ENCODE peak calls at places on chromosome 15, in five cellular contexts. T is NCI-H1092 treated with DMSO at 0.1 percent for 48 hours, C is OCI-LY7, R is H54, M is HAP-1. G is an unnamed sample.
A peak's percentile ranks its signal among the peaks of the same experiment; 100 is the strongest.

GRCh38 chr15:64232400-64232799 is 69.6 kb upstream of the PPIB start:
- DNase-seq in C (no peak), M (no peak), T (no peak), R (no peak), G (peak; percentile 68)

GRCh38 chr15:100095896-100096600 is 245.7 kb downstream of the ADAMTS17 start:
- DNase-seq in R (no peak), C (no peak), T (no peak), M (no peak), G (no peak)

GRCh38 chr15:76912430-76912829 is 7.3 kb upstream of the SCAPER start:
- DNase-seq in C (no peak), T (no peak), R (no peak), M (no peak), G (no peak)

GRCh38 chr15:100759698-100760356 is 119.8 kb upstream of the ALDH1A3 start:
- DNase-seq in R (peak; percentile 51), C (no peak), T (no peak), M (no peak), G (peak; percentile 29)

GRCh38 chr15:25504307-25504706 is 65.5 kb upstream of the UBE3A start:
- DNase-seq in C (no peak), R (no peak), T (no peak), M (no peak), G (no peak)

GRCh38 chr15:90650117-90650955 is 66.8 kb upstream of the BLM start:
- DNase-seq in R (no peak), C (no peak), M (no peak), T (no peak), G (no peak)

GRCh38 chr15:48395532-48396011 is 64.3 kb downstream of the DUT start:
- DNase-seq in T (no peak), C (no peak), R (peak; percentile 44), M (no peak), G (no peak)

GRCh38 chr15:89576417-89576773 is 1.1 kb downstream of the TICRR start:
- DNase-seq in M (no peak), C (no peak), R (no peak), T (no peak), G (no peak)

GRCh38 chr15:72342385-72342784 is 22.4 kb upstream of the CELF6 start:
- DNase-seq in C (peak; percentile 39), R (no peak), T (no peak), M (peak; percentile 72), G (no peak)

GRCh38 chr15:82966671-82967071 is 14.2 kb upstream of the HOMER2 start:
- DNase-seq in C (no peak), R (no peak), T (no peak), M (no peak), G (no peak)

GRCh38 chr15:99446565-99447496 is 119.0 kb upstream of the MEF2A start:
- DNase-seq in R (no peak), T (peak; percentile 44), M (peak; percentile 5), C (no peak), G (no peak)

GRCh38 chr15:31402511-31403056 is 75.9 kb downstream of the KLF13 start:
- DNase-seq in T (no peak), R (no peak), C (no peak), M (no peak), G (no peak)

GRCh38 chr15:55250392-55250791 is 39.2 kb downstream of the RAB27A start:
- DNase-seq in C (no peak), M (no peak), T (no peak), R (no peak), G (no peak)

GRCh38 chr15:91589360-91589759 is 264.1 kb upstream of the SLCO3A1 start:
- DNase-seq in M (no peak), T (no peak), R (no peak), C (no peak), G (no peak)

GRCh38 chr15:98914626-98915025 is 93.0 kb downstream of the PGPEP1L start:
- DNase-seq in C (no peak), M (no peak), R (peak; percentile 19), T (no peak), G (no peak)

GRCh38 chr15:64209680-64210334 is 47.0 kb upstream of the PPIB start:
- DNase-seq in M (no peak), R (no peak), C (peak; percentile 51), T (peak; percentile 25), G (no peak)

GRCh38 chr15:55281517-55282227 is 7.9 kb downstream of the RAB27A start:
- DNase-seq in T (no peak), C (no peak), M (no peak), R (no peak), G (no peak)

GRCh38 chr15:44535092-44535491 is 1.9 kb upstream of the EIF3J start:
- DNase-seq in T (no peak), C (no peak), R (no peak), M (no peak), G (no peak)

G was measured in kidney epithelial cell.